ENCODE peak calls at places on chromosomes 5 and 9, in seven cellular contexts. K is NCI-H1092; T is COLO829; Q is right lobe of liver; D is CD8-positive, alpha-beta memory T cell; Z is amniotic stem cell; E is thyroid gland. H is an unnamed sample.

GRCh38 chr9:88143944-88144343 is 5.7 kb upstream of the SPATA31C2 start:
- DNase-seq in E (no peak), Z (no peak), Q (no peak), T (no peak), D (no peak), K (no peak), H (no peak)

GRCh38 chr5:120055858-120056257 is 408.2 kb upstream of the PRR16 start:
- DNase-seq in T (no peak), Z (peak), E (no peak), Q (no peak), K (no peak), D (no peak), H (no peak)

GRCh38 chr5:113036826-113037225 is 60.2 kb downstream of the DCP2 start:
- DNase-seq in K (no peak), Q (no peak), T (no peak), D (no peak), Z (no peak), E (no peak), H (no peak)

GRCh38 chr9:133163559-133164208 is at the start of gene GBGT1:
- DNase-seq in T (peak), Z (no peak), D (peak), E (peak), Q (peak), K (no peak), H (peak)

GRCh38 chr9:134800791-134801339 is 79.7 kb upstream of the FCN2 start:
- DNase-seq in Z (no peak), D (no peak), K (no peak), E (no peak), Q (no peak), T (no peak), H (no peak)

GRCh38 chr5:71786337-71787060 is 67.4 kb downstream of the CARTPT start:
- DNase-seq in K (no peak), D (no peak), Z (no peak), T (peak), E (no peak), Q (no peak), H (no peak)

GRCh38 chr9:132472199-132472598 is 62.2 kb downstream of the CFAP77 start:
- DNase-seq in T (no peak), Z (no peak), D (no peak), K (no peak), Q (no peak), E (peak), H (no peak)

GRCh38 chr9:75892168-75892901 is 1.9 kb downstream of the PCSK5 start:
- DNase-seq in E (peak), D (no peak), T (no peak), Q (peak), Z (no peak), K (no peak), H (peak)

GRCh38 chr9:17063535-17064135 is 71.2 kb upstream of the CNTLN start:
- DNase-seq in E (no peak), Q (no peak), T (peak), K (peak), D (no peak), Z (peak), H (no peak)

GRCh38 chr9:5800969-5801738 is 31.8 kb downstream of the ERMP1 start:
- DNase-seq in Z (no peak), E (peak), K (no peak), D (no peak), T (no peak), Q (no peak), H (no peak)

GRCh38 chr5:124111886-124112285 is 599.9 kb downstream of the CSNK1G3 start:
- DNase-seq in K (no peak), E (no peak), Q (no peak), Z (no peak), D (no peak), T (no peak), H (no peak)

GRCh38 chr5:6484446-6484845 is 35.8 kb downstream of the UBE2QL1 start:
- DNase-seq in Q (no peak), T (no peak), E (no peak), Z (no peak), D (no peak), K (no peak), H (no peak)

GRCh38 chr5:67173959-67174358 is 22.6 kb downstream of the CD180 start:
- DNase-seq in K (no peak), Q (no peak), D (no peak), Z (no peak), T (no peak), E (no peak), H (no peak)

GRCh38 chr5:143582869-143583268 is 179.4 kb upstream of the NR3C1 start:
- DNase-seq in Z (no peak), Q (no peak), D (no peak), T (no peak), K (no peak), E (no peak), H (no peak)

GRCh38 chr9:128107260-128107970 is 20.1 kb downstream of the PTGES2 start:
- DNase-seq in Q (peak), T (no peak), E (no peak), D (no peak), K (no peak), Z (no peak), H (peak)

GRCh38 chr5:88952996-88953643 is 70.1 kb upstream of the MEF2C start:
- DNase-seq in E (no peak), D (no peak), Q (no peak), K (peak), T (no peak), Z (no peak), H (no peak)

GRCh38 chr9:129213551-129213950 is 35.5 kb upstream of the IER5L start:
- DNase-seq in Q (no peak), D (no peak), Z (no peak), T (no peak), E (no peak), K (no peak), H (no peak)

GRCh38 chr5:62720036-62720441 is 141.4 kb downstream of the LRRC70 start:
- DNase-seq in Q (no peak), E (peak), D (no peak), K (peak), Z (no peak), T (no peak), H (peak)

GRCh38 chr9:26502311-26502710 is 390.3 kb downstream of the CAAP1 start:
- DNase-seq in Z (no peak), E (no peak), T (no peak), D (no peak), K (no peak), Q (no peak), H (no peak)

GRCh38 chr5:86030753-86031152 is 587.0 kb upstream of the COX7C start:
- DNase-seq in K (no peak), Z (no peak), D (no peak), T (no peak), E (no peak), Q (no peak), H (no peak)

GRCh38 chr9:127860260-127860659 is 5.8 kb upstream of the ENG start:
- DNase-seq in K (no peak), D (no peak), Z (no peak), E (no peak), T (no peak), Q (no peak), H (no peak)

GRCh38 chr5:68708156-68708841 is 385.5 kb upstream of the SLC30A5 start:
- DNase-seq in Z (no peak), D (no peak), E (no peak), T (no peak), Q (no peak), K (no peak), H (no peak)

GRCh38 chr5:95779611-95780010 is 42.9 kb downstream of the GLRX start:
- DNase-seq in T (no peak), Z (no peak), Q (no peak), E (no peak), D (no peak), K (no peak), H (no peak)

GRCh38 chr9:130973686-130974281 is 34.7 kb upstream of the FIBCD1 start:
- DNase-seq in K (no peak), E (no peak), T (no peak), D (no peak), Q (no peak), Z (no peak), H (no peak)

GRCh38 chr9:137589441-137590122 is 730 bp downstream of the ZMYND19 start:
- DNase-seq in Q (no peak), K (no peak), Z (no peak), T (no peak), E (no peak), D (no peak), H (peak)

GRCh38 chr5:5288236-5288635 is 134.2 kb upstream of the ICE1 start:
- DNase-seq in Z (no peak), Q (no peak), T (no peak), E (no peak), K (no peak), D (no peak), H (no peak)

GRCh38 chr9:136238342-136238732 is 7.3 kb downstream of the QSOX2 start:
- DNase-seq in E (no peak), T (no peak), Q (no peak), Z (no peak), K (no peak), D (no peak), H (no peak)

GRCh38 chr9:71364196-71364955 is 243.0 kb upstream of the TRPM3 start:
- DNase-seq in K (no peak), T (no peak), Z (no peak), E (no peak), D (no peak), Q (no peak), H (no peak)

GRCh38 chr5:41465493-41466171 is 44.8 kb downstream of the PLCXD3 start:
- DNase-seq in T (no peak), Q (no peak), E (no peak), D (no peak), K (no peak), Z (no peak), H (no peak)

GRCh38 chr9:77916410-77916819 is 115.2 kb downstream of the GNAQ start:
- DNase-seq in T (no peak), Q (no peak), K (no peak), Z (no peak), D (no peak), E (no peak), H (no peak)